ENCODE peak calls at places on chromosomes 16 and 17, in seven cellular contexts. P is tibial nerve; O is endodermal cell; L is GM12865; J is fibroblast of lung; B is CD8-positive, alpha-beta T cell; F is esophagus muscularis mucosa. X is an unnamed sample.

GRCh38 chr17:45228121-45228941 is 6.6 kb downstream of the FMNL1 start:
- DNase-seq in P (no peak), O (peak; percentile 55), L (peak; percentile 28), J (no peak), B (no peak), F (no peak), X (no peak)

GRCh38 chr16:3115561-3115960 is 3.2 kb downstream of the ZNF205 start:
- DNase-seq in P (no peak), O (peak; percentile 81), L (no peak), J (no peak), B (no peak), F (no peak), X (no peak)

GRCh38 chr16:87342504-87342903 is 25.3 kb upstream of the C16orf95 start:
- DNase-seq in P (no peak), O (no peak), L (no peak), J (no peak), B (no peak), F (no peak), X (no peak)

GRCh38 chr17:57518587-57519118 is 226.4 kb downstream of the CCDC182 start:
- DNase-seq in P (no peak), O (no peak), L (no peak), J (peak; percentile 26), B (no peak), F (no peak), X (no peak)

GRCh38 chr17:76529224-76529642 is 8.3 kb downstream of the CYGB start:
- DNase-seq in P (peak; percentile 87), O (no peak), L (no peak), J (peak; percentile 98), B (no peak), F (no peak), X (peak; percentile 97)

GRCh38 chr16:67528870-67529638 is 425 bp downstream of the RIPOR1 start:
- DNase-seq in P (no peak), O (peak; percentile 82), L (no peak), J (peak; percentile 29), B (no peak), F (no peak), X (peak; percentile 48)

GRCh38 chr17:614637-615546 is 99.7 kb downstream of the VPS53 start:
- DNase-seq in P (no peak), O (no peak), L (no peak), J (no peak), B (no peak), F (no peak), X (no peak)

GRCh38 chr17:60165976-60166375 is 16.2 kb downstream of the CA4 start:
- DNase-seq in P (no peak), O (peak; percentile 57), L (peak; percentile 54), J (no peak), B (no peak), F (no peak), X (no peak)

GRCh38 chr17:64739316-64740058 is 77.4 kb upstream of the SMURF2 start:
- DNase-seq in P (no peak), O (peak; percentile 68), L (no peak), J (peak; percentile 39), B (no peak), F (no peak), X (peak; percentile 81)

GRCh38 chr17:3977387-3977786 is 13.2 kb upstream of the ATP2A3 start:
- DNase-seq in P (no peak), O (no peak), L (no peak), J (no peak), B (no peak), F (no peak), X (no peak)

GRCh38 chr16:11349599-11350276 is 4.5 kb downstream of the RMI2 start:
- DNase-seq in P (peak; percentile 71), O (no peak), L (no peak), J (peak; percentile 90), B (no peak), F (no peak), X (peak; percentile 70)

GRCh38 chr17:9336817-9337216 is 238.8 kb downstream of the STX8 start:
- DNase-seq in P (no peak), O (no peak), L (no peak), J (no peak), B (no peak), F (no peak), X (no peak)

GRCh38 chr17:859461-860195 is 77.5 kb downstream of the MRM3 start:
- DNase-seq in P (no peak), O (no peak), L (no peak), J (peak; percentile 39), B (no peak), F (no peak), X (no peak)

GRCh38 chr17:65155622-65156021 is 18.5 kb downstream of the RGS9 start:
- DNase-seq in P (no peak), O (no peak), L (peak; percentile 40), J (no peak), B (no peak), F (no peak), X (no peak)

GRCh38 chr17:20944014-20944905 is 98.6 kb downstream of the USP22 start:
- DNase-seq in P (no peak), O (peak; percentile 93), L (peak; percentile 49), J (no peak), B (peak; percentile 52), F (no peak), X (peak; percentile 4)

GRCh38 chr17:954431-955164 is 25.0 kb downstream of the NXN start:
- DNase-seq in P (no peak), O (peak; percentile 74), L (no peak), J (peak; percentile 28), B (no peak), F (no peak), X (no peak)

GRCh38 chr17:1056761-1057160 is 59.8 kb downstream of the TIMM22 start:
- DNase-seq in P (no peak), O (peak; percentile 49), L (no peak), J (no peak), B (no peak), F (no peak), X (no peak)

GRCh38 chr17:83079766-83080616 is 582 bp downstream of the METRNL start:
- DNase-seq in P (no peak), O (no peak), L (no peak), J (no peak), B (no peak), F (no peak), X (peak; percentile 45)

GRCh38 chr16:11363927-11364258 is 18.6 kb downstream of the RMI2 start:
- DNase-seq in P (no peak), O (no peak), L (no peak), J (no peak), B (no peak), F (no peak), X (no peak)

GRCh38 chr16:27287051-27287811 is 18.7 kb upstream of the NSMCE1 start:
- DNase-seq in P (no peak), O (no peak), L (no peak), J (no peak), B (no peak), F (no peak), X (no peak)

GRCh38 chr16:31206776-31207175 is 4.2 kb upstream of the PYCARD start:
- DNase-seq in P (no peak), O (no peak), L (no peak), J (no peak), B (no peak), F (no peak), X (no peak)
- H3K4me3 ChIP-seq in P (no peak overlapping the region), O (no peak overlapping the region), L (no peak overlapping the region), J (no peak overlapping the region), B (no peak overlapping the region), F (no peak overlapping the region), X (no peak overlapping the region)

GRCh38 chr16:24073321-24073720 is 182.8 kb upstream of the CACNG3 start:
- DNase-seq in P (no peak), O (no peak), L (no peak), J (no peak), B (no peak), F (no peak), X (no peak)

GRCh38 chr16:24071990-24072389 is 184.1 kb upstream of the CACNG3 start:
- DNase-seq in P (no peak), O (no peak), L (no peak), J (no peak), B (no peak), F (no peak), X (no peak)

GRCh38 chr16:24070851-24071250 is 185.3 kb upstream of the CACNG3 start:
- DNase-seq in P (no peak), O (peak; percentile 87), L (peak; percentile 73), J (peak; percentile 21), B (no peak), F (no peak), X (peak; percentile 23)

GRCh38 chr16:24074574-24074973 is 181.6 kb upstream of the CACNG3 start:
- DNase-seq in P (no peak), O (no peak), L (no peak), J (no peak), B (no peak), F (no peak), X (no peak)

DNA sequence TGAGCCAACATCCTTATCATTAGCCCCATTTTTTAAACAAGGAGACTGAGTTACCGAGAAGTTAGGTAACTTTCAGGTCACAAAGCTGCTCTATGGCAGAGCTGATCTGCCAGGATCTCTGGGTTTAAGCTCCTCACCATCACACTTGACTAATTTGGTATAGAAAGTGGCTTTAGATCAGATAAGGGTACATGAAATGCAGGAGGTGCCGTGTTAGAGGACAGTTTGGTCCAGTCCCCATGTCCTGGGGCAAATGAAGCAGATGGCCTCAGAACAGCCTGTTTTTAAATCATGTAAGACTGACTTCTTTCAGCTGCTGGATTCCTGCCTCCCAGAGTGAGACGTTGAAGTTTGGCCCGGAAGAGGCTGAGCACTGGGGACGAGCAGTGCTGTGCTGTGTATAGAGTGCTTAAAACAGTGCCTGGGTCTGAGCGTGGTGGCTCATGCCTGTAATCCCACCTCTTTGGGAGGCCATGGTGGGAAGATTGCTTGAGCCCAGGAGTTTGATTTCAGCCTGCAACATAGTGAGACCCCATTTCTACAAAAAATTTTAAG is 187.0 kb upstream of the CACNG3 start:
- DNase-seq in P (no peak), O (no peak), L (no peak), J (no peak), B (no peak), F (peak; percentile 75), X (no peak)
- H3K4me3 ChIP-seq in P (no peak overlapping the region), O (no peak overlapping the region), L (no peak overlapping the region), J (no peak overlapping the region), B (no peak overlapping the region), F (no peak overlapping the region), X (no peak overlapping the region)

GRCh38 chr16:1973461-1974156 is 1.8 kb downstream of the TBL3 start:
- DNase-seq in P (no peak), O (no peak), L (no peak), J (no peak), B (no peak), F (no peak), X (no peak)
- H3K4me3 ChIP-seq in P (no peak overlapping the region), O (no peak overlapping the region), L (no peak overlapping the region), J (no peak overlapping the region), B (no peak overlapping the region), F (peak overlapping the region; percentile 91), X (peak overlapping the region; percentile 83)

DNA sequence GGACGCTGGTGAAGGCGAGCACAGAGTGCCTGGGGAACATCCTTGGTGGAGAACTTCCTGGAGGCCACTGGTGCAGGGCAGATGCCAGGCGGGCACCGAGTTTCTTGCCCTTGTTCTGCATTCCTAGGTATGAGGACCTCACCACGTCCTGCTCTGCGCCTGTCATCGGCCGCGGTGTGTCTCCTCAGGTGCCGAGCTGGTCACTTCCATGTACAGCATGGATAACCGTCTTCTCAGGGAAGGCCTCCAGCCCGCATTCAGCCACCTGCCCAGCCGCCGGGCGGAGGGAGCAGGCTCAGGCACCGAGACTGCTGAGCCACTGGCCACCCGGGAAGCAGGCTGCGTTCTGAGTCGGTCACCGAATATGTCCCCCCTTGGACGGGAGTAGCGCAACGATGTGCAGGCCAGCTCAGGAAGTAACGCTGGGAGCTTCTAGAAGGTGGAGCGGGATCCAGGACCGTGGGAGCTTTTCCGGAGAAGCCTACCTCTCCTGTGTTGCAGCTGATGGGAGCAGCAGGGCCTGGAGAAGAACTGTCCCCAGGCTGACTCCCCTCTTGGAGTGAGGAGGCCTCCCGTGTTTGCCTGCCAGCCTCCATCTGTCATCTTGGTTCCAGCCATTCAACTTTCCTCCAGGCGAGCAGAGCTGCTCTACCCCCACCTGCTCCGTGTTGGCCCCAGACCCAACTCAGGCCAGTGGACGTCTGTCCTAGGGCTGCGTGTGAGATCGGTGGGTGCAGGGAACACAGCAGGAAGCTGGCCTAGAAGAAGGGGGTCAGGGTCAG is 2.1 kb upstream of the BAIAP2 start:
- DNase-seq in P (no peak), O (no peak), L (no peak), J (no peak), B (no peak), F (no peak), X (no peak)
- H3K4me3 ChIP-seq in P (no peak overlapping the region), O (peak overlapping the region; percentile 87), L (no peak overlapping the region), J (no peak overlapping the region), B (no peak overlapping the region), F (no peak overlapping the region), X (no peak overlapping the region)

X was measured in MG63.